ENCODE peak calls at places on chromosomes 11 and 22, in five cellular contexts. H is skeletal muscle cell; Z is stromal cell of bone marrow; U is GM23338; E is stimulated activated CD4-positive, alpha-beta T cell treated with anti-CD3 and anti-CD28 coated beads, Interleukin-4, amount 100 ng/mL, for 4 hours. R is an unnamed sample.
A peak's percentile ranks its signal among the peaks of the same experiment; 100 is the strongest.

GRCh38 chr11:22558638-22559037 is 67.0 kb downstream of the FANCF start:
- DNase-seq in H (no peak), Z (no peak), U (no peak), E (no peak), R (no peak)

GRCh38 chr22:20586403-20586745 is 79.0 kb downstream of the MED15 start:
- DNase-seq in H (no peak), Z (no peak), U (no peak), E (no peak), R (no peak)

GRCh38 chr11:119982517-119983239 is 155.2 kb downstream of the TRIM29 start:
- DNase-seq in H (no peak), Z (no peak), U (no peak), E (no peak), R (no peak)

GRCh38 chr11:13120691-13121090 is 111.6 kb downstream of the RASSF10 start:
- DNase-seq in H (peak; percentile 41), Z (no peak), U (no peak), E (no peak), R (no peak)

GRCh38 chr11:122863704-122864326 is 18.7 kb upstream of the JHY start:
- DNase-seq in H (no peak), Z (no peak), U (peak; percentile 57), E (peak; percentile 22), R (no peak)

GRCh38 chr11:10592331-10592730 is 23.9 kb upstream of the LYVE1 start:
- DNase-seq in H (peak; percentile 76), Z (peak; percentile 86), U (no peak), E (no peak), R (no peak)

GRCh38 chr11:2750601-2751522 is 51.1 kb upstream of the KCNQ1OT1 start:
- DNase-seq in H (no peak), Z (no peak), U (no peak), E (no peak), R (no peak)

GRCh38 chr11:12449961-12450715 is 72.8 kb downstream of the PARVA start:
- DNase-seq in H (no peak), Z (no peak), U (no peak), E (no peak), R (peak; percentile 69)

GRCh38 chr11:85626496-85626895 is 648 bp downstream of the DLG2 start:
- DNase-seq in H (no peak), Z (no peak), U (no peak), E (no peak), R (no peak)

GRCh38 chr22:42296381-42296853 is 26.0 kb upstream of the TCF20 start:
- DNase-seq in H (no peak), Z (no peak), U (peak; percentile 66), E (no peak), R (no peak)

GRCh38 chr22:24107668-24108067 is 73.6 kb upstream of the SUSD2 start:
- DNase-seq in H (peak; percentile 76), Z (peak; percentile 87), U (no peak), E (peak; percentile 2), R (no peak)

GRCh38 chr11:77249427-77249826 is 52.1 kb downstream of the GDPD4 start:
- DNase-seq in H (no peak), Z (no peak), U (no peak), E (no peak), R (peak; percentile 57)

GRCh38 chr11:44582641-44583352 is 17.3 kb downstream of the CD82 start:
- DNase-seq in H (no peak), Z (no peak), U (no peak), E (no peak), R (no peak)

GRCh38 chr11:46977940-46978595 is 41.5 kb downstream of the CSTPP1 start:
- DNase-seq in H (no peak), Z (no peak), U (no peak), E (no peak), R (no peak)

GRCh38 chr11:67996051-67996450 is 7.8 kb downstream of the UNC93B1 start:
- DNase-seq in H (no peak), Z (no peak), U (no peak), E (no peak), R (no peak)

GRCh38 chr11:4459470-4459869 is 10.4 kb downstream of the OR52K2 start:
- DNase-seq in H (peak; percentile 9), Z (no peak), U (no peak), E (no peak), R (no peak)

GRCh38 chr11:120746836-120747609 is 235.5 kb downstream of the GRIK4 start:
- DNase-seq in H (no peak), Z (no peak), U (no peak), E (no peak), R (peak; percentile 76)

GRCh38 chr11:34787899-34788298 is 128.3 kb downstream of the APIP start:
- DNase-seq in H (no peak), Z (no peak), U (no peak), E (no peak), R (no peak)

GRCh38 chr11:107898270-107898669 is 30.0 kb upstream of the RAB39A start:
- DNase-seq in H (peak; percentile 19), Z (peak; percentile 34), U (peak; percentile 62), E (no peak), R (no peak)

GRCh38 chr11:92453055-92453454 is 228.4 kb downstream of the FAT3 start:
- DNase-seq in H (peak; percentile 43), Z (peak; percentile 68), U (no peak), E (no peak), R (no peak)

GRCh38 chr22:38766076-38766777 is 10.4 kb upstream of the SUN2 start:
- DNase-seq in H (no peak), Z (no peak), U (peak; percentile 93), E (peak; percentile 17), R (no peak)

GRCh38 chr11:75380716-75381420 is 18.4 kb upstream of the RPS3 start:
- DNase-seq in H (no peak), Z (no peak), U (no peak), E (no peak), R (no peak)

GRCh38 chr11:13726456-13726855 is 58.0 kb downstream of the FAR1 start:
- DNase-seq in H (no peak), Z (no peak), U (no peak), E (no peak), R (no peak)

R was measured in keratinocyte.